ENCODE peak calls at places on chromosomes 3 and 15, in four cellular contexts. X is H1, K is SK-N-SH, B is K562. E is an unnamed sample.

GRCh38 chr3:150535204-150535603 is 11.1 kb downstream of the SERP1 start:
- DNase-seq in X (no peak), K (no peak), B (no peak), E (no peak)

GRCh38 chr3:97972976-97973375 is 745 bp upstream of the RIOX2 start:
- DNase-seq in B (no peak), X (no peak), K (no peak), E (no peak)

GRCh38 chr3:135800071-135800549 is 165.4 kb upstream of the PPP2R3A start:
- DNase-seq in X (no peak), B (no peak), K (no peak), E (no peak)

GRCh38 chr3:133469140-133469731 is 69.4 kb downstream of the BFSP2 start:
- DNase-seq in X (no peak), K (no peak), B (no peak), E (no peak)

GRCh38 chr3:58672451-58672850 is 5.9 kb upstream of the FAM3D start:
- DNase-seq in X (no peak), B (no peak), K (no peak), E (no peak)

GRCh38 chr3:157574580-157574979 is 71.4 kb upstream of the VEPH1 start:
- DNase-seq in X (no peak), K (no peak), B (no peak), E (no peak)

GRCh38 chr3:71228156-71228885 is 355.2 kb downstream of the FOXP1 start:
- DNase-seq in K (no peak), B (no peak), X (no peak), E (no peak)

GRCh38 chr15:67744331-67745058 is 80.8 kb upstream of the SKOR1 start:
- DNase-seq in K (no peak), B (no peak), X (no peak), E (no peak)

GRCh38 chr3:12903881-12904280 is 62.5 kb upstream of the RPL32 start:
- DNase-seq in B (no peak), X (no peak), K (no peak), E (no peak)

GRCh38 chr15:75732206-75732808 is 19.7 kb upstream of the CSPG4 start:
- DNase-seq in K (no peak), B (no peak), X (no peak), E (no peak)

GRCh38 chr15:35060591-35060990 is 24.5 kb downstream of the NANOGP8 start:
- DNase-seq in K (no peak), B (no peak), X (no peak), E (no peak)

GRCh38 chr15:31435256-31435781 is 108.7 kb downstream of the KLF13 start:
- DNase-seq in B (peak; percentile 83), K (peak; percentile 91), X (peak; percentile 73), E (peak; percentile 92)

GRCh38 chr3:128702391-128702790 is 23.6 kb upstream of the RAB7A start:
- DNase-seq in B (no peak), K (peak; percentile 46), X (no peak), E (no peak)

GRCh38 chr3:127667119-127667681 is 5.6 kb upstream of the ABTB1 start:
- DNase-seq in K (no peak), X (no peak), B (no peak), E (no peak)

GRCh38 chr15:79640206-79640605 is 208.1 kb downstream of the MINAR1 start:
- DNase-seq in B (no peak), K (no peak), X (no peak), E (no peak)
- TF ChIP-seq POLR2AphosphoS5 in B (no peak), K (no peak), X (no peak), E (no peak)

DNA sequence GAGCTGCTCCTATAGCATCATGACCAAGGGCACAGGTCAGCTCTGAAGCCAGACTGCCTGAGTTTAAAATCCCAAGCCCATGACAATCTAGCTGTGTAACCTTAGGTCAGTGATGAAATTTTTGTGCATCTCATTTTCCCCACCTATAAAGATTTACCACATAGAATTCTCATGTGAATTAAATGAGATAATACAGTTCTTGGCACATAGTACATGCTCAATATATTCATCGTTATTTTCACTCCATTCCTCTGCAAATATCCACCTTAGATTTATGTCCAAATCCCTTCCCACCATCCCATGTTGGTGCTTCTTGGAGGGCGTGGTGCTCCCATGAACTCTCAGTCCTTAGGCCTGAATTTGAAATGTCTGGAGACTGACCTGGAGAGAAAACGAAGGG is 300.1 kb downstream of the TLE3 start:
- DNase-seq in B (no peak), X (no peak), K (no peak), E (no peak)
- H3K27ac ChIP-seq in B (no peak overlapping the region), X (no peak overlapping the region), K (no peak overlapping the region), E (no peak overlapping the region)

DNA sequence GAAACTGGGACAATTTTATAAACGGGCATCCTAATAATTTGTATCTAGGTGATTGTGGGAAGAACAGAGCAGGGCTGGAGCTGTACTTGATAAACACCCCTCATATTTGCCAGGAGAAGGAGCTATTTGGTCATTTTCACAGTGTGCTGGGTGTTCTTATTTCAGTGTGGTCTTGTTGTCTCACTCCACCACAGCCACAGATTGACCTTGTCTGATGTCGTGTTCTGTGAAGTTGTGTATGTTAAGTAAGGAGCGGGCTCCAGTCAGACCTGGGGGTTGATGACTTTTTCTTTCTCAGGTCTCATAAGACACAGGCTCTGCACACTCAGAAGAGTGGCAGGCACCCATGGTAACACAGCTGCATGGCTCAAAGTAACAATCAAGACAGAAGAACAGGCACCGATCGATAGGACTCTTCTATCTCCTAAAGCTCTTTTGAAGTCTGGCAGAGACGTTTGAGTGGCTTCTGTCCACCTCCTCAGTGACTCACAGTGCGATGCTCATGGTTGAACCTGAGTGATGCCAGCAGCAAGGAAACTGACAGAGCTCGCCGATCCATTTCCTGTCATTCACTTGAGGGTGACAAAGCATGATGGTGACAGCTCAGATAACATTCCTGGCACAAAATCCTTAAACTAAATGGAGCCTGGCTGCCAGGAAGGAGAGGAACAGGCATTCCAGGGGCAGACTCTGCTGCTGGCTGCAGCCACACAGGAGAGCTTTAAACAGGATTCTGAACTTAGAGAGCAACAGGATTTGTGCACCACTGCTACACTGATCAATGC is 20.8 kb downstream of the DPH3 start:
- DNase-seq in B (no peak), K (no peak), X (no peak), E (no peak)
- TF ChIP-seq GABPA in B (no peak), K (no peak), X (no peak), E (no peak)

DNA sequence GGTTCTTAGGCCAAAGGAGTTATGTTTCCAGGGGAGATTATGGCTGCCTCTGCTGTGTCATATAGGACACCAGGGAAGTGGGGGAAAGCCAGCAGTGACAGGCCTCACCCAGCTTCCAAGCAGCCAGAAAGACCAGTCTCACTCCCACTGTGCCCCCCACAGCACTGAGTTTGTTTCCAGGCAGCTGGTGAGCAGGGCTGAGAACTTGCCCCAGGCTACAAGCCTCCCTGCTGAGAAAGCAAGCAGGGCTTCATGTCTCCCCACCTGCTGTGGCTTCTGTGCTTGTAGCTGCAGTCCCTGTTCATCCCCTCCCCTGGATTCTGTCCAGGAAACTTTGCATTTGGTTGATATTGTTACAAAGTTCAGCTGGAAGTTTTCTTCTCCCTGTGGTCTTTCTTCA is 376.3 kb downstream of the PDCD6IP start:
- DNase-seq in X (no peak), B (no peak), K (no peak), E (no peak)
- TF ChIP-seq POLR2AphosphoS5 in X (no peak), B (no peak), K (no peak), E (no peak)

DNA sequence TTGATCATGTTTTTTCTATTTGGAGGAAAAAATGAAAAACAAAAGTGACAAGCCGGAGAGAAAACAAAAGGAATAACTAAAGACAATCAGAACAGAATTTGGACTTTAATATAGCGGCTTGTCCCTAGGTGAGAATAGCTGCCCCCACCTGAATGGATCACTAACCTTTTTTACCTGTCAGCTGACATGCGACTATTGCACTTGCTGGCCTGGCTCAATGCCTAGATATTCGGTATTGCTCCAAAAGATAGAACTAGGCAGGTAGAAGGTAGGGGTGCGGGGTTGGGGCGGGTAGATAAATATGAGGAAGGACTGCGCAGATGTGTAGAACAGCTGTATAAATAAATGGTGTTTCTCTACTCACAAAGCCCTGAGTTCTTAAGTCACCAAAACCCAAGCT is 650 bp upstream of the MORC1 start:
- DNase-seq in X (no peak), K (no peak), B (no peak), E (no peak)
- H3K27ac ChIP-seq in X (no peak overlapping the region), K (no peak overlapping the region), B (no peak overlapping the region), E (no peak overlapping the region)

GRCh38 chr3:178671261-178672191 is 135.3 kb downstream of the KCNMB2 start:
- DNase-seq in K (no peak), X (no peak), B (no peak), E (no peak)

GRCh38 chr3:178669758-178670157 is 133.5 kb downstream of the KCNMB2 start:
- DNase-seq in X (no peak), B (no peak), K (no peak), E (no peak)

GRCh38 chr3:178669046-178669445 is 132.8 kb downstream of the KCNMB2 start:
- DNase-seq in K (no peak), B (no peak), X (no peak), E (no peak)

GRCh38 chr3:178663572-178663971 is 127.3 kb downstream of the KCNMB2 start:
- DNase-seq in B (no peak), K (no peak), X (no peak), E (no peak)

GRCh38 chr3:178665747-178666146 is 129.5 kb downstream of the KCNMB2 start:
- DNase-seq in X (no peak), B (no peak), K (no peak), E (no peak)
- TF ChIP-seq GABPA in X (no peak), B (no peak), K (no peak), E (no peak)

GRCh38 chr3:9902372-9903237 is at the start of gene IL17RE:
- DNase-seq in B (peak; percentile 66), X (peak; percentile 73), K (no peak), E (no peak)
- TF ChIP-seq POLR2AphosphoS5 in B (no peak), X (no peak), K (no peak), E (no peak)

DNA sequence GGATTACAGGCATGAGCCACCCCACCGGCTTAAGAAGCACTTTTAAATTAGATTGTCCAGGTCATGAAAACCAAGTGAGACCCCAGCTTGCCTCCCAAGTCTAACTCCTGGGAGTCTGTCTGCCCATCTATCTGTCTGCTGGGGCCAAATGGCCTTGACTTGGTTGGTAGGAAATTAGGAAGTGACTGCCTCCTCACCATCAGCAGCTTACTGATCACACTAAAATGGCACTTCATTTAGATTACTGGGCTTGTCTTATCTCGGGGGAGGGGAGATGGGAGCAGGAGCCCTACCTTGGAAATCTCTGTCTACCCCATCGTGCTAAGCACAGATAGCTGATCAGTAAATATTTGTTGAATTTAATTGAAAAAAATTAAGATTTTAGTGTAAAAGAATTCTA is 5.6 kb upstream of the LRRC2 start:
- DNase-seq in B (no peak), X (no peak), K (no peak), E (no peak)
- H3K27ac ChIP-seq in B (no peak overlapping the region), X (peak overlapping the region; percentile 1), K (no peak overlapping the region), E (no peak overlapping the region)

E was measured in HL-60.